ENCODE peak calls at places on chromosome 12, in seven cellular contexts. A is astrocyte, L is memory B cell, K is HEK293T, O is NCI-H1417, E is cardiac fibroblast, J is dermis blood vessel endothelial cell. Y is an unnamed sample.
A peak's percentile ranks its signal among the peaks of the same experiment; 100 is the strongest.

GRCh38 chr12:50185496-50185895 is 18.3 kb upstream of the CERS5 start:
- DNase-seq in A (peak; percentile 20), E (no peak), J (no peak), K (no peak), O (no peak), L (no peak), Y (no peak)

GRCh38 chr12:8692573-8692972 is 5.2 kb upstream of the RIMKLB start:
- DNase-seq in L (no peak), J (peak; percentile 81), E (peak; percentile 64), A (peak; percentile 63), O (peak; percentile 86), K (peak; percentile 33), Y (peak; percentile 56)

GRCh38 chr12:89236237-89236636 is 116.1 kb downstream of the DUSP6 start:
- DNase-seq in A (peak; percentile 67), L (no peak), E (peak; percentile 80), K (no peak), J (peak; percentile 76), O (no peak), Y (no peak)

GRCh38 chr12:92424338-92424737 is 278.5 kb upstream of the PLEKHG7 start:
- DNase-seq in L (no peak), J (peak; percentile 40), K (no peak), A (peak; percentile 30), O (no peak), E (peak; percentile 73), Y (no peak)

GRCh38 chr12:40149673-40150260 is 43.9 kb upstream of the SLC2A13 start:
- DNase-seq in A (no peak), E (peak; percentile 62), K (no peak), O (no peak), L (no peak), J (no peak), Y (no peak)

GRCh38 chr12:69097619-69098368 is 141.6 kb upstream of the CPSF6 start:
- DNase-seq in K (no peak), A (peak; percentile 82), J (peak; percentile 33), L (no peak), O (no peak), E (peak; percentile 72), Y (no peak)

GRCh38 chr12:24754690-24755638 is 193.9 kb downstream of the BCAT1 start:
- DNase-seq in O (no peak), A (peak; percentile 98), E (peak; percentile 92), J (no peak), K (no peak), L (no peak), Y (no peak)

GRCh38 chr12:9750276-9751203 is 10.2 kb downstream of the CD69 start:
- DNase-seq in E (peak; percentile 75), O (peak; percentile 88), K (peak; percentile 65), L (peak; percentile 67), A (peak; percentile 47), J (peak; percentile 83), Y (peak; percentile 67)

GRCh38 chr12:100826323-100826722 is 31.7 kb downstream of the ANO4 start:
- DNase-seq in A (peak; percentile 37), O (no peak), K (peak; percentile 16), E (peak; percentile 52), L (no peak), J (peak; percentile 33), Y (no peak)

GRCh38 chr12:28222081-28222700 is 31.9 kb downstream of the CCDC91 start:
- DNase-seq in L (no peak), E (no peak), A (peak; percentile 46), O (no peak), J (no peak), K (no peak), Y (no peak)

GRCh38 chr12:30169839-30170591 is 386.3 kb upstream of the TMTC1 start:
- DNase-seq in L (no peak), A (no peak), K (no peak), J (no peak), O (no peak), E (no peak), Y (no peak)

GRCh38 chr12:95970905-95971304 is 25.2 kb downstream of the HAL start:
- DNase-seq in K (no peak), J (no peak), E (no peak), A (peak; percentile 22), L (no peak), O (no peak), Y (no peak)

GRCh38 chr12:76032043-76032981 is 736 bp upstream of the PHLDA1 start:
- DNase-seq in A (peak; percentile 71), O (no peak), J (peak; percentile 73), L (peak; percentile 17), E (peak; percentile 77), K (peak; percentile 27), Y (peak; percentile 15)

GRCh38 chr12:105256921-105257320 is 20.9 kb upstream of the APPL2 start:
- DNase-seq in O (no peak), L (no peak), A (peak; percentile 88), K (no peak), J (no peak), E (peak; percentile 87), Y (no peak)

GRCh38 chr12:81170072-81170471 is 92.2 kb downstream of the ACSS3 start:
- DNase-seq in A (peak; percentile 14), E (peak; percentile 39), O (no peak), K (no peak), L (no peak), J (no peak), Y (no peak)

GRCh38 chr12:28937196-28937595 is 211.9 kb upstream of the FAR2 start:
- DNase-seq in K (no peak), J (peak; percentile 22), L (no peak), A (peak; percentile 90), E (peak; percentile 64), O (no peak), Y (no peak)

GRCh38 chr12:61993734-61994345 is 266.4 kb upstream of the USP15 start:
- DNase-seq in K (peak; percentile 25), A (no peak), O (peak; percentile 83), L (no peak), J (peak; percentile 11), E (peak; percentile 11), Y (no peak)

GRCh38 chr12:119594772-119595445 is 1.3 kb downstream of the TMEM233 start:
- DNase-seq in E (peak; percentile 31), K (no peak), O (no peak), L (no peak), J (peak; percentile 15), A (peak; percentile 20), Y (peak; percentile 36)

GRCh38 chr12:116958402-116959197 is 47.9 kb downstream of the FBXW8 start:
- DNase-seq in K (peak; percentile 25), A (no peak), E (peak; percentile 6), J (no peak), O (no peak), L (no peak), Y (no peak)

GRCh38 chr12:119202544-119202943 is 23.8 kb downstream of the HSPB8 start:
- DNase-seq in K (no peak), L (no peak), J (no peak), O (no peak), A (no peak), E (no peak), Y (no peak)

GRCh38 chr12:51324953-51325352 is 979 bp upstream of the BIN2 start:
- DNase-seq in L (no peak), J (no peak), O (no peak), E (no peak), A (no peak), K (no peak), Y (no peak)

GRCh38 chr12:131362290-131363211 is 348.3 kb upstream of the SFSWAP start:
- DNase-seq in J (no peak), K (no peak), O (no peak), E (no peak), A (no peak), L (no peak), Y (no peak)

GRCh38 chr12:4579305-4580097 is 17.5 kb downstream of the DYRK4 start:
- DNase-seq in O (peak; percentile 52), K (no peak), E (peak; percentile 46), J (peak; percentile 59), A (no peak), L (no peak), Y (peak; percentile 54)

GRCh38 chr12:108127654-108128053 is 1.4 kb upstream of the WSCD2 start:
- DNase-seq in J (no peak), L (no peak), E (no peak), A (no peak), O (no peak), K (no peak), Y (no peak)

GRCh38 chr12:19597304-19598066 is 158.2 kb downstream of the AEBP2 start:
- DNase-seq in O (no peak), A (no peak), L (no peak), E (no peak), K (no peak), J (no peak), Y (no peak)

GRCh38 chr12:15356831-15357456 is 34.6 kb downstream of the PTPRO start:
- DNase-seq in E (no peak), A (no peak), J (no peak), O (peak; percentile 100), K (no peak), L (no peak), Y (no peak)

Y was measured in SK-N-SH.